ENCODE peak calls at places on chromosomes 6 and 20, in eight cellular contexts. G is fibroblast of mammary gland, Z is choroid plexus epithelial cell, V is AG04450, M is fibroblast of lung, B is vagina, K is AG09309, N is IMR-90. W is an unnamed sample.

GRCh38 chr20:5203380-5203779 is 76.6 kb downstream of the CDS2 start:
- DNase-seq in G (no peak), Z (no peak), V (no peak), M (no peak), B (no peak), K (no peak), N (no peak), W (no peak)

GRCh38 chr6:14861491-14861943 is 384.4 kb upstream of the JARID2 start:
- DNase-seq in G (no peak), Z (no peak), V (no peak), M (no peak), B (no peak), K (no peak), N (no peak), W (no peak)

GRCh38 chr20:61929561-61929960 is 136.1 kb downstream of the TAF4 start:
- DNase-seq in G (no peak), Z (no peak), V (no peak), M (no peak), B (no peak), K (no peak), N (no peak), W (no peak)

GRCh38 chr6:33383427-33384185 is 8.0 kb upstream of the KIFC1 start:
- DNase-seq in G (no peak), Z (no peak), V (no peak), M (no peak), B (no peak), K (no peak), N (no peak), W (no peak)

GRCh38 chr20:44010162-44010704 is 95.6 kb downstream of the TOX2 start:
- DNase-seq in G (no peak), Z (no peak), V (no peak), M (no peak), B (no peak), K (no peak), N (no peak), W (no peak)

GRCh38 chr20:44586289-44586911 is 4.0 kb downstream of the PKIG start:
- DNase-seq in G (no peak), Z (no peak), V (no peak), M (no peak), B (no peak), K (no peak), N (no peak), W (no peak)

GRCh38 chr20:2794866-2795447 is 5.5 kb downstream of the CPXM1 start:
- DNase-seq in G (no peak), Z (no peak), V (no peak), M (no peak), B (no peak), K (no peak), N (no peak), W (no peak)

GRCh38 chr6:139256087-139256486 is 35.7 kb downstream of the TXLNB start:
- DNase-seq in G (peak), Z (peak), V (peak), M (peak), B (no peak), K (peak), N (peak), W (no peak)

GRCh38 chr6:4870821-4871494 is 94.8 kb downstream of the CDYL start:
- DNase-seq in G (peak), Z (peak), V (no peak), M (no peak), B (no peak), K (no peak), N (peak), W (no peak)

GRCh38 chr6:83430606-83431544 is at the start of gene ME1:
- DNase-seq in G (peak), Z (peak), V (peak), M (peak), B (no peak), K (peak), N (peak), W (peak)

GRCh38 chr6:6494677-6495076 is 93.8 kb upstream of the LY86 start:
- DNase-seq in G (peak), Z (no peak), V (no peak), M (no peak), B (no peak), K (no peak), N (no peak), W (no peak)

GRCh38 chr6:10446548-10446947 is 31.7 kb upstream of the TFAP2A start:
- DNase-seq in G (no peak), Z (no peak), V (no peak), M (no peak), B (no peak), K (no peak), N (no peak), W (no peak)

GRCh38 chr20:17659801-17660200 is 22.2 kb downstream of the RRBP1 start:
- DNase-seq in G (no peak), Z (no peak), V (no peak), M (no peak), B (no peak), K (no peak), N (no peak), W (no peak)
- TF ChIP-seq CTCF in G (peak), Z (no peak), V (peak), M (no peak), B (no peak), K (no peak), N (no peak), W (no peak)

GRCh38 chr6:116034327-116034726 is 26.4 kb downstream of the FRK start:
- DNase-seq in G (peak), Z (peak), V (no peak), M (peak), B (no peak), K (peak), N (peak), W (no peak)

GRCh38 chr6:116036075-116036773 is 24.5 kb downstream of the FRK start:
- DNase-seq in G (no peak), Z (no peak), V (no peak), M (peak), B (no peak), K (no peak), N (no peak), W (no peak)

GRCh38 chr6:116036885-116037284 is 23.8 kb downstream of the FRK start:
- DNase-seq in G (no peak), Z (no peak), V (no peak), M (no peak), B (no peak), K (no peak), N (no peak), W (no peak)

GRCh38 chr6:116033687-116034303 is 26.9 kb downstream of the FRK start:
- DNase-seq in G (no peak), Z (no peak), V (no peak), M (no peak), B (no peak), K (no peak), N (no peak), W (no peak)

DNA sequence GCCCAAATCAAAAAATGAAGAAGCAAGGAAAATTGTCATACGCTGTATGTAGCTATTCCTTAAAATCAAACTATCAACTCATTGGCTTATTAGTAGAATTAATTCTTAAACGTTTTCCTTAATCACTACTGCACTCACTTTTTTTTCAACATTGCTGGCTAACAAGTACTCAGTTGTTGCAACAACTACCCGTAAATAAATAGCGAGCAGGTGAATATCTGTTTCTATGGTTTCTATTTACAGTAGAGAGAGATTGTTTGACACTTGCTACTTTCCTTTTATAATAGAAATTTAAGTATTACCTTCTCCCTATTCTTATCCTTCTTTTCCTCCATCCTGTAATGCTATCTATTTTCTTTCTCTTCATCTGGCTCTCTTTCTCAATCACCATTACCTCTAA is 25.1 kb downstream of the FRK start:
- DNase-seq in G (no peak), Z (no peak), V (no peak), M (no peak), B (no peak), K (no peak), N (no peak), W (no peak)
- H3K4me3 ChIP-seq in G (no peak), Z (no peak), V (no peak), M (no peak), B (no peak), K (no peak), N (no peak), W (no peak)

DNA sequence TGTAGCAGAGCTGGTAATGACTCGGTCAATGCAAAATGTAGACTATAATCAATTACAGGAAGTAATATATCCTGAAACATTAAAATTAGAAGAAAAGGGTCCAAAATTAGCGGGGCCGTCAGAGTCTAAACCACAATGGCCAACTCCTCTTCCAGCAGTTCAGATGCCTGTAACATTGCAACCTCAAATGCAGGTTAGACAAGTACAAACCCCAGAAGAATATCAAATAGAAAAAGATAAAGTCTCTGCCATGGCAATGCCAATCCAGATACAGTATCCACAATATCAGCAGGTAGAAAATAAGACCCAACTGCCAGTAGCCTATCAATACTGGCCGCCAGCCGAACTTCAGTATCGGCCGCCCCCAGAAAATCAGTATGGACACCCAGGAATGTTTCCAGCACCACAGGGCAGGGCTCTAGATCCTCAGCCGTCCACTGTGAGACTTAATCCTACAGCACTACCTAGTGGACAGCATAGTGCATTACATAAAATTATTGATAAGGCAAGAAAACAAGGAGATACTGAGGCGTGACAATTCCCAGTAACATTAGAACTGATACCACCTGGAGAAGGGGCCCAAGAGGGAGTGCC is 158.4 kb downstream of the GPX5 start:
- DNase-seq in G (peak), Z (peak), V (no peak), M (peak), B (no peak), K (peak), N (peak), W (no peak)
- TF ChIP-seq CTCF in G (peak), Z (peak), V (peak), M (peak), B (no peak), K (peak), N (peak), W (peak)

DNA sequence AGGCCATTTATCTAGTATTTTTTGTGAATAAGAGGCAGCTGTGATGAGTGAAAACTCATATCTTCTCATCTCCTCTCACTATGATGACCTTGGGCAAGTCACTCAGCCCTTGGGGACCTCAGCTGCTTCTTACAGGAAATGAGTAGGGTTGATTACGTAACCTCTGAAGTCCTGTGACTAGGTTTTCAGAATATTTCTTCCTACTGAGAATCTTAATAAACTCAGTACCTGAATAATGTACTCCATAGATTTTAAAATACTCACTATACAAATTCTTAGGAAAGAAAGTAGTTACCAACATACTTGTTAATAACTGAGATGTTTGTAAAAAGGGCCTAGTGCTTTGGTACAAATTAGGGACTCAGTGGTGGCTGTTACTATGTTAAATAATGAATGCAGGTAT is 60.8 kb downstream of the RPRD1B start:
- DNase-seq in G (peak), Z (peak), V (no peak), M (peak), B (peak), K (no peak), N (peak), W (no peak)
- H3K4me3 ChIP-seq in G (no peak), Z (no peak), V (no peak), M (no peak), B (no peak), K (no peak), N (no peak), W (no peak)

DNA sequence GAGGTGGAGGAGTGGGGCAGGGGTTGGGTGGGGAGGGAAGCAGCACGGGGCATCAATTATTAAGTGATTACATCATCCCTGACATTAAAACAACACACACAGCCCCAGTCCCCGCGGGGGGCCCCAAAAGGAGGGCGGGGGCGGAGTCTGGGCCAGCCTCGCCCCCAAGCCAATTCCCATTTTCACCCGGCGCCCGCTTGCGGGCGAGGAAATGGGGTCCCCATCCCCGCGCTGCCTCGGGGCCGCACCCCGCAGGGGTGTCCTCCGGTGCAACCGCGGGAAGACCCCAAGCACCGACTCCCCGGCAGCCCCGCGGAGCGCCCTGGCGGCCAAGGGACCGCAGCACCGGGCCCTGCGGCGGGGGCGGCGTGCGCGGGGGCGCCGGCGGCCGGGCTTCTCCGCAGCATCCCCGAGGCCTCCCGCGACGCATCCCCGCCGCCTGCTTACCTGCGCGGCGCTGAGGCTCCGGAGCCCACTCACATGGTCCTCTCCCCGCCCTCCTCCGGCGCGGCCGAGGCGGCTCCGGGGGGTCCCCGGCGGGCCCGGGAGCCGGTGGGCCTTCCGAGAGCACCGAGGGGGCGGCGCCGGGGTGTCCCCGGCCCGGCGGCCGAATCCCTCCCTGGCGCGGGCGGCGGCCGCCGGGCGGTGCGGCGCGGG is 603 bp downstream of the FYN start:
- DNase-seq in G (peak), Z (peak), V (no peak), M (peak), B (no peak), K (no peak), N (peak), W (no peak)
- TF ChIP-seq CTCF in G (no peak), Z (no peak), V (no peak), M (no peak), B (no peak), K (no peak), N (peak), W (no peak)

GRCh38 chr20:24066075-24066700 is 77.6 kb upstream of the GGTLC1 start:
- DNase-seq in G (no peak), Z (no peak), V (no peak), M (no peak), B (no peak), K (no peak), N (no peak), W (no peak)
- H3K4me3 ChIP-seq in G (no peak), Z (no peak), V (no peak), M (no peak), B (no peak), K (no peak), N (no peak), W (no peak)

GRCh38 chr6:35731736-35732532 is 4.9 kb upstream of the ARMC12 start:
- DNase-seq in G (peak), Z (peak), V (peak), M (peak), B (peak), K (no peak), N (peak), W (peak)
- TF ChIP-seq CTCF in G (no peak), Z (no peak), V (no peak), M (no peak), B (no peak), K (no peak), N (no peak), W (no peak)

GRCh38 chr6:89351632-89352328 is 742 bp downstream of the UBE2J1 start:
- DNase-seq in G (no peak), Z (peak), V (no peak), M (no peak), B (no peak), K (no peak), N (no peak), W (no peak)
- H3K4me3 ChIP-seq in G (peak), Z (peak), V (peak), M (peak), B (peak), K (peak), N (peak), W (peak)